ENCODE peak calls at places on chromosomes 12 and 14, in seven cellular contexts. W, S, F, N, A, K and B are unnamed samples.

GRCh38 chr14:50864911-50865310 is 6.9 kb upstream of the ABHD12B start:
- DNase-seq in W (no peak), S (no peak), F (no peak), N (no peak), A (no peak), K (no peak), B (no peak)

GRCh38 chr14:54856152-54856551 is 46.5 kb downstream of the GCH1 start:
- DNase-seq in W (no peak), S (no peak), F (no peak), N (no peak), A (no peak), K (no peak), B (no peak)

GRCh38 chr12:89345830-89346740 is 6.2 kb downstream of the DUSP6 start:
- DNase-seq in W (no peak), S (no peak), F (peak; percentile 84), N (peak; percentile 88), A (peak; percentile 77), K (peak; percentile 34), B (no peak)

GRCh38 chr14:74793506-74794155 is 30.5 kb downstream of the YLPM1 start:
- DNase-seq in W (no peak), S (no peak), F (peak; percentile 10), N (no peak), A (peak; percentile 5), K (no peak), B (no peak)

GRCh38 chr12:21129906-21130305 is 1.1 kb upstream of the SLCO1B1 start:
- DNase-seq in W (no peak), S (no peak), F (no peak), N (no peak), A (peak; percentile 12), K (no peak), B (no peak)

GRCh38 chr12:30694971-30695326 is 720 bp downstream of the IPO8 start:
- DNase-seq in W (peak; percentile 30), S (peak; percentile 35), F (no peak), N (no peak), A (peak; percentile 53), K (peak; percentile 22), B (no peak)

GRCh38 chr12:6271281-6271680 is 39.2 kb upstream of the PLEKHG6 start:
- DNase-seq in W (no peak), S (no peak), F (no peak), N (no peak), A (no peak), K (no peak), B (no peak)

GRCh38 chr12:78672033-78672432 is 192.5 kb upstream of the SYT1 start:
- DNase-seq in W (no peak), S (no peak), F (no peak), N (no peak), A (no peak), K (no peak), B (no peak)

GRCh38 chr12:106985479-106985878 is 1.5 kb downstream of the MTERF2 start:
- DNase-seq in W (no peak), S (no peak), F (no peak), N (no peak), A (no peak), K (no peak), B (no peak)

GRCh38 chr14:70013269-70013873 is 134.2 kb downstream of the SMOC1 start:
- DNase-seq in W (no peak), S (peak; percentile 62), F (no peak), N (no peak), A (no peak), K (no peak), B (no peak)

GRCh38 chr14:23164250-23164649 is 19.2 kb downstream of the SLC7A8 start:
- DNase-seq in W (no peak), S (no peak), F (no peak), N (no peak), A (no peak), K (no peak), B (no peak)

GRCh38 chr12:48986720-48987291 is 8.7 kb downstream of the WNT1 start:
- DNase-seq in W (no peak), S (peak; percentile 45), F (no peak), N (no peak), A (no peak), K (no peak), B (no peak)

GRCh38 chr14:28813810-28814209 is 47.2 kb downstream of the FOXG1 start:
- DNase-seq in W (no peak), S (no peak), F (peak; percentile 2), N (no peak), A (peak; percentile 9), K (no peak), B (no peak)

GRCh38 chr12:78938341-78939084 is 73.9 kb downstream of the SYT1 start:
- DNase-seq in W (no peak), S (peak; percentile 37), F (no peak), N (no peak), A (no peak), K (no peak), B (no peak)

GRCh38 chr14:57480044-57480443 is 13.6 kb downstream of the CCDC198 start:
- DNase-seq in W (no peak), S (no peak), F (peak; percentile 21), N (no peak), A (no peak), K (no peak), B (peak; percentile 56)

GRCh38 chr12:113866496-113866895 is 99.6 kb downstream of the RBM19 start:
- DNase-seq in W (no peak), S (no peak), F (no peak), N (no peak), A (no peak), K (no peak), B (no peak)

GRCh38 chr12:113658030-113658655 is 186.5 kb upstream of the LHX5 start:
- DNase-seq in W (no peak), S (no peak), F (no peak), N (no peak), A (no peak), K (no peak), B (no peak)

GRCh38 chr12:54555670-54556257 is 6.4 kb downstream of the PDE1B start:
- DNase-seq in W (no peak), S (no peak), F (no peak), N (no peak), A (no peak), K (no peak), B (no peak)

GRCh38 chr12:91877461-91878230 is 268.0 kb downstream of the BTG1 start:
- DNase-seq in W (no peak), S (no peak), F (no peak), N (no peak), A (no peak), K (peak; percentile 30), B (no peak)

GRCh38 chr14:58078471-58078870 is 73.5 kb downstream of the ARMH4 start:
- DNase-seq in W (no peak), S (no peak), F (no peak), N (no peak), A (no peak), K (no peak), B (no peak)

GRCh38 chr14:100241279-100241678 is 2.3 kb downstream of the YY1 start:
- DNase-seq in W (no peak), S (no peak), F (no peak), N (no peak), A (peak; percentile 15), K (no peak), B (no peak)

GRCh38 chr14:100250732-100251465 is 12.0 kb downstream of the YY1 start:
- DNase-seq in W (no peak), S (no peak), F (no peak), N (no peak), A (no peak), K (no peak), B (no peak)

GRCh38 chr14:100246136-100246535 is 7.2 kb downstream of the YY1 start:
- DNase-seq in W (no peak), S (no peak), F (no peak), N (no peak), A (no peak), K (no peak), B (no peak)

GRCh38 chr14:100252684-100253083 is 13.7 kb downstream of the YY1 start:
- DNase-seq in W (no peak), S (no peak), F (no peak), N (no peak), A (no peak), K (no peak), B (no peak)

GRCh38 chr14:100246809-100247428 is 8.0 kb downstream of the YY1 start:
- DNase-seq in W (no peak), S (peak; percentile 39), F (no peak), N (no peak), A (peak; percentile 38), K (no peak), B (no peak)
- H3K4me3 ChIP-seq in W (no peak overlapping the region), S (no peak overlapping the region), F (no peak overlapping the region), N (no peak overlapping the region), A (no peak overlapping the region), K (no peak overlapping the region), B (no peak overlapping the region)

GRCh38 chr12:115362319-115362976 is 678.5 kb upstream of the TBX3 start:
- DNase-seq in W (no peak), S (no peak), F (peak; percentile 25), N (no peak), A (no peak), K (no peak), B (no peak)
- TF ChIP-seq CTCF in W (no peak), S (no peak), F (peak; percentile 16), N (no peak), A (no peak), K (no peak), B (peak; percentile 33)

GRCh38 chr12:31929140-31929526 is 30.1 kb upstream of the RESF1 start:
- DNase-seq in W (no peak), S (no peak), F (no peak), N (no peak), A (no peak), K (no peak), B (no peak)
- H3K4me3 ChIP-seq in W (no peak overlapping the region), S (no peak overlapping the region), F (no peak overlapping the region), N (peak overlapping the region; percentile 35), A (no peak overlapping the region), K (peak overlapping the region; percentile 26), B (no peak overlapping the region)

DNA sequence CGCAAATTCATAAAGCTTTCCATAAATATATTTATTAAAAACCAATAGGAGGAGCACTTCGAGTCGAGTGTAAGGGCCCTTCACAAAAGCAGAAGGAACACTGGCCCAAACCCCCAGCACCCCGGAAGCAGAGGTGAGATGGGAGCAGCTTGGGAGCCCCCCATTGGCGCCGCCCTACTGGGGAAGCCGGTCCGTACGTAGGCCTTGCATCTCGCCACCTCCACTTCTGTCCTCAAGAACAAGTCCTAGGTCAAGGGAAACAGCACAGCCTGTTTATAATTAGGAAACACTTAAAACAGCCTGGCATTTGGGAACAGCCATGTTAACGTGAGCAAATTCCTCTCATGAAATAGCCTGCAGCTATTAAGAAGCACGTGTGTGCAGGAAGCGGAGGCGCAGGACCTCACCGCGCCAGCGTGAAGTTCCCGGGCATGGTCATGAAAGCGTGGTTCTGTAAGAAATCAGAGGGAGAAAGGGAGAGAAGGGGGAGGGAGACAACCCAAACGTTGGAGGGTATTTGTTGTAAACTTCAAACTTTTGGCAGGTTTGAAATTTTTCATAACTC is 7.7 kb downstream of the ANKRD9 start:
- DNase-seq in W (no peak), S (no peak), F (no peak), N (no peak), A (no peak), K (no peak), B (no peak)
- TF ChIP-seq CTCF in W (no peak), S (peak; percentile 43), F (no peak), N (no peak), A (no peak), K (no peak), B (peak; percentile 8)